ENCODE peak calls at places on chromosomes 2 and 18, in four cellular contexts. G is choroid plexus epithelial cell, E is right lobe of liver, N is ovary. J is an unnamed sample.

GRCh38 chr18:49582579-49582978 is 20.7 kb downstream of the LIPG start:
- DNase-seq in E (no peak), G (no peak), N (no peak), J (no peak)

GRCh38 chr2:128789221-128789620 is 470.6 kb upstream of the HS6ST1 start:
- DNase-seq in G (no peak), E (no peak), N (no peak), J (peak)

GRCh38 chr2:122737429-122738077 is 982.1 kb downstream of the TSN start:
- DNase-seq in N (no peak), G (peak), E (no peak), J (no peak)

GRCh38 chr18:35777042-35777441 is 195.4 kb upstream of the RMP24 start:
- DNase-seq in N (no peak), G (no peak), E (no peak), J (no peak)

GRCh38 chr2:239307921-239308620 is 92.7 kb downstream of the HDAC4 start:
- DNase-seq in G (no peak), E (peak), N (peak), J (no peak)

GRCh38 chr2:37436324-37436723 is 91.9 kb downstream of the QPCT start:
- DNase-seq in N (no peak), E (no peak), G (peak), J (no peak)

GRCh38 chr18:48762022-48762421 is 188.7 kb downstream of the SMAD7 start:
- DNase-seq in G (no peak), N (no peak), E (no peak), J (no peak)

GRCh38 chr2:155830817-155831579 is 501.5 kb downstream of the NR4A2 start:
- DNase-seq in G (no peak), E (no peak), N (no peak), J (no peak)

GRCh38 chr2:48419884-48420511 is 110.0 kb upstream of the STON1 start:
- DNase-seq in G (no peak), N (peak), E (peak), J (no peak)

GRCh38 chr18:23406271-23406787 is 46.8 kb upstream of the RIOK3 start:
- DNase-seq in N (no peak), E (no peak), G (peak), J (no peak)

GRCh38 chr2:168210898-168211570 is 36.4 kb downstream of the STK39 start:
- DNase-seq in G (peak), N (no peak), E (no peak), J (no peak)

GRCh38 chr18:3466051-3466450 is 16.1 kb downstream of the TGIF1 start:
- DNase-seq in N (no peak), G (peak), E (no peak), J (no peak)

GRCh38 chr2:100256416-100256815 is 65.9 kb downstream of the LONRF2 start:
- DNase-seq in G (no peak), E (no peak), N (no peak), J (no peak)

GRCh38 chr2:203352604-203353255 is 24.5 kb downstream of the ABI2 start:
- DNase-seq in G (no peak), N (no peak), E (no peak), J (no peak)

GRCh38 chr2:45301307-45302010 is 292.2 kb upstream of the SIX2 start:
- DNase-seq in G (no peak), N (no peak), E (no peak), J (no peak)

GRCh38 chr2:222427606-222428320 is 3.4 kb downstream of the SGPP2 start:
- DNase-seq in E (no peak), G (no peak), N (no peak), J (peak)

GRCh38 chr2:239671916-239672849 is 271.4 kb upstream of the HDAC4 start:
- DNase-seq in N (no peak), E (no peak), G (no peak), J (no peak)

GRCh38 chr18:60624207-60624606 is 251.6 kb upstream of the MC4R start:
- DNase-seq in N (no peak), G (no peak), E (no peak), J (no peak)

GRCh38 chr2:109237792-109238191 is 108.8 kb downstream of the SH3RF3 start:
- DNase-seq in E (no peak), G (no peak), N (no peak), J (no peak)

GRCh38 chr2:216803803-216804202 is 56.1 kb downstream of the TNP1 start:
- DNase-seq in E (peak), G (no peak), N (no peak), J (no peak)

GRCh38 chr2:204470178-204470620 is 75.1 kb upstream of the PARD3B start:
- DNase-seq in G (peak), N (no peak), E (no peak), J (no peak)

GRCh38 chr2:195898505-195898904 is 170.1 kb downstream of the DNAH7 start:
- DNase-seq in G (peak), E (peak), N (peak), J (peak)

GRCh38 chr2:113175736-113176695 is 2.2 kb downstream of the PSD4 start:
- DNase-seq in G (no peak), E (no peak), N (no peak), J (no peak)

GRCh38 chr2:61452392-61452791 is 18.5 kb downstream of the USP34 start:
- DNase-seq in N (no peak), E (no peak), G (no peak), J (no peak)

GRCh38 chr2:136008205-136008865 is 22.9 kb upstream of the DARS1 start:
- DNase-seq in G (no peak), E (peak), N (no peak), J (peak)

GRCh38 chr18:63741769-63742168 is 33.4 kb upstream of the SERPINB7 start:
- DNase-seq in E (no peak), N (no peak), G (peak), J (no peak)

GRCh38 chr2:136310797-136311558 is 193.0 kb upstream of the CXCR4 start:
- DNase-seq in E (no peak), G (no peak), N (no peak), J (no peak)

GRCh38 chr18:79484661-79485621 is 89.2 kb downstream of the NFATC1 start:
- DNase-seq in G (peak), N (peak), E (no peak), J (no peak)

GRCh38 chr2:52034706-52035105 is 1002.8 kb upstream of the NRXN1 start:
- DNase-seq in G (peak), E (no peak), N (no peak), J (no peak)

GRCh38 chr18:74590606-74591005 is 7.1 kb upstream of the ZNF407 start:
- DNase-seq in G (no peak), E (no peak), N (no peak), J (no peak)

GRCh38 chr2:178227187-178227586 is 32.9 kb downstream of the OSBPL6 start:
- DNase-seq in E (no peak), G (peak), N (no peak), J (no peak)

GRCh38 chr2:236813806-236814205 is 244.2 kb downstream of the ACKR3 start:
- DNase-seq in G (no peak), N (no peak), E (no peak), J (no peak)

GRCh38 chr2:42314892-42315468 is 46.0 kb downstream of the COX7A2L start:
- DNase-seq in E (no peak), N (no peak), G (peak), J (no peak)

GRCh38 chr2:236538242-236538641 is 31.4 kb upstream of the ACKR3 start:
- DNase-seq in E (no peak), N (no peak), G (no peak), J (no peak)

GRCh38 chr18:37335337-37335736 is 230.3 kb downstream of the CELF4 start:
- DNase-seq in E (no peak), G (peak), N (no peak), J (no peak)

GRCh38 chr2:63870679-63871078 is 29.0 kb downstream of the UGP2 start:
- DNase-seq in E (no peak), G (no peak), N (no peak), J (no peak)

GRCh38 chr2:19857806-19858205 is 44.0 kb downstream of the TTC32 start:
- DNase-seq in E (no peak), N (no peak), G (no peak), J (no peak)

GRCh38 chr2:239857591-239857990 is 167.6 kb downstream of the NDUFA10 start:
- DNase-seq in E (no peak), N (no peak), G (no peak), J (no peak)

GRCh38 chr2:150610670-150611279 is 123.3 kb upstream of the RND3 start:
- DNase-seq in E (no peak), N (no peak), G (peak), J (peak)

GRCh38 chr18:12278153-12278764 is 24.1 kb downstream of the CIDEA start:
- DNase-seq in N (peak), E (no peak), G (no peak), J (no peak)
- H3K4me3 ChIP-seq in N (peak), E (peak), G (peak), J (peak)

GRCh38 chr2:86367501-86367778 is 30.0 kb upstream of the REEP1 start:
- DNase-seq in N (no peak), G (no peak), E (no peak), J (no peak)
- TF ChIP-seq CTCF in N (no peak), G (no peak), E (no peak), J (no peak)

DNA sequence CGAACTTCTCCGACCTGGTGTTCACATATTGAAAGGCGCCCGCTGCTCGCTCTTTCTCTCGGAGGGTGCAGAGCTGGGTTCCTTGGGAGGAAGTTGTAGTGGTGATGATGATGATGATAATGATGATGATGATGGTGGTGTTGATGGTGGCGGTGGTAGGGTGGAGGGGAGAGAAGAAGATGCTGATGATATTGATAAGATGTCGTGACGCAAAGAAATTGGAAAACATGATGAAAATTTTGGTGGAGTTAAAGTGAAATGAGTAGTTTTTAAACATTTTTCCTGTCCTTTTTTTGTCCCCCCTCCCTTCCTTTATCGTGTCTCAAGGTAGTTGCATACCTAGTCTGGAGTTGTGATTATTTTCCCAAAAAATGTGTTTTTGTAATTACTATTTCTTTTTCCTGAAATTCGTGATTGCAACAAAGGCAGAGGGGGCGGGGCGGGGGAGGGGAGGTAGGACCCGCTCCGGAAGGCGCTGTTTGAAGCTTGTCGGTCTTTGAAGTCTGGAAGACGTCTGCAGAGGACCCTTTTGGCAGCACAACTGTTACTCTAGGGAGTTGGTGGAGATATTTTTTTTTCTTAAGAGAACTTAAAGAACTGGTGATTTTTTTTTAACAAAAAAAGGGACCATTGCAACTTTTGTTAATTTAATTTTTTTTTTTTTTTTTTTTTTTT is 2.0 kb downstream of the SOX11 start:
- DNase-seq in E (no peak), N (no peak), G (no peak), J (no peak)
- H3K4me3 ChIP-seq in E (no peak), N (no peak), G (peak), J (peak)

DNA sequence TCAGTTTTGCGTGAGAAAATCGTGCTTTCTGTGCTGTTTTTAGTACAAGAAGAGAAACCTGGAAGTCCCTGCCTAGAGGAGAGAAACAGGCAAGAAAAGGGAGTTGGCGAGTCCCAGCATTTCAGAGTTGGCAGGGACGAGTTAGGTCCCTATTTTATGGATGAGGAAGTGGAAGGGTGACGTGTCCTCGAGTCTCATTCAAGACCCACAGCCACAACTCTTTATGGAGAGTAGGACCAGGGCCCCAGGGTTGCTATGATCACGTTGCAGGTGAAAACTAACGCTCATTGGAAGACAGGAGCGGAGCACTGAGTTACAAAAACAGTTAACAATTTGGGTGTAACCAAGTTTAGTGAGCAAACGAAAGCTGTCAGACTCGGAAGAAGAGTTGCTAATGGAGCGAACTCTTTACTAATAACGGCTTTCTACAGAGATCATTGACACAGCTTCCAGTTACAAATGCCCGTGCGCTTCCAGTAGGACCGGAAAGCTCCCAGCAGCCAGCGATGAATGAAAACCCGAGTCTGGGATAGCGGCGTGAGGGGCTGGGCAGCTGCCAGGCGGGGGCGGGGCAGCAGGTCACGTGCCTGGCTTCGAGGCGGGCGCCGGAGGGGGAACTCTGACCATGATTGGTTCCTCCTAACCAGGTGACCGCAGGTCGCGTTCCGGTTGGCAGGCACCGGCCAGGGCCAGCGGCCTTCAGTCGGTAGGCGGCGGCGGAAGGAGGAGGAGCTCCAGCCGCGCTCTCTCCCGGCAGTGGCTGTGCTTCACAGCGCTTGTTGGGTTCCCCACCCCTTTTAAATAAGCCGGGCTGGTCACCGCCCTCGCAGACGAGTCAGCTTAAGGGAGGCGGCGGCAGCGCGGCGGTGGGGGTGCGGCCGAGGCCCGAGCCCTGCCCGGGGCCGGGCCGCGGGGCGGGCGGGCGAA is at the start of gene CCNYL1:
- DNase-seq in G (peak), E (peak), N (peak), J (peak)
- TF ChIP-seq CTCF in G (peak), E (peak), N (peak), J (no peak)

GRCh38 chr18:5890606-5891360 is 4.5 kb downstream of the TMEM200C start:
- DNase-seq in E (peak), G (no peak), N (peak), J (peak)
- H3K4me3 ChIP-seq in E (peak), G (peak), N (peak), J (peak)

GRCh38 chr2:101770672-101771071 is 73.2 kb downstream of the MAP4K4 start:
- DNase-seq in N (no peak), E (no peak), G (peak), J (no peak)
- TF ChIP-seq CTCF in N (no peak), E (peak), G (peak), J (no peak)

GRCh38 chr2:7692657-7693161 is 775.5 kb downstream of the RNF144A start:
- DNase-seq in G (peak), N (no peak), E (no peak), J (no peak)

GRCh38 chr2:7691961-7692656 is 774.9 kb downstream of the RNF144A start:
- DNase-seq in N (no peak), E (no peak), G (no peak), J (no peak)

GRCh38 chr2:7694066-7695000 is 777.1 kb downstream of the RNF144A start:
- DNase-seq in E (no peak), G (no peak), N (no peak), J (no peak)

GRCh38 chr2:7697052-7697451 is 779.8 kb downstream of the RNF144A start:
- DNase-seq in E (no peak), G (no peak), N (no peak), J (no peak)

DNA sequence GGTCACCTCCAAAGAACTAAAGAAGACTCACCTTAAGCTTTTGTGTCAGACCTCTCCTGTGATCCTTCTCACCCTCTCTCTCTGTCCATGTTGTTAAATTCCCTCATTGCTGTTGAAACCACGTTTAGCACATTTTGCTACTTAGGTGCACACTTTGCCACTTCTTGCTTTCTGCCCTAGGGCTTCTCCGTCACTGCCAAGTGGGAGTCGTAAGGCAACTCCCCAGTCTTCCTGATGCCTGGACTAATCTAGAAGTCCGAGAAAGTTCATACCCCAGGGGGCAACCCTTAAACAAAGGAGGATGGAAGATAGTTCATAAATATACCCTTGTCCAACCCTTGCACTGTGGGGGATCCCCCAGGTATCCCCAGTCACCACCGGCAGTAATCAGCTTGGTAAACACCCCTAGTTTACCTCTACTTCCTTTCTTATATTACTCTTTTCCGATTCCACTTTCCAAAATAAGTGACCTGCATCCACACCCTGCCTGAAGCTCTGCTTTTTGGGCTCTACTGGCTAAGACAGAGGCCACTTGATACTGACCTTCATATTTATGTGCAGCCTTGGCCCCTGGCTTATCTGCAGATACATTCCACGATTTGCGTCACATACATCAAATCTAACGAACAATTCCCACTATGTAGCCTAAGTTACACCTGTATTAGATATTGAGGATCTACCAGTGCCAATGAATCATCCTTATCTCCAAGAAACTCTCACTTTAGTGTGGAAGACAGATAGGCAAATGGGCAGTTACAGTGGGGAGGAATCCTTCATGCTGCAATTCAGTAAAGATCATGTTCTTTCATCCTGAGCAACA is 776.2 kb downstream of the RNF144A start:
- DNase-seq in N (no peak), G (no peak), E (no peak), J (no peak)
- H3K4me3 ChIP-seq in N (no peak), G (no peak), E (no peak), J (no peak)

GRCh38 chr2:143081616-143082015 is 47.6 kb upstream of the ARHGAP15 start:
- DNase-seq in G (no peak), N (no peak), E (no peak), J (no peak)

GRCh38 chr2:143075711-143076110 is 53.5 kb upstream of the ARHGAP15 start:
- DNase-seq in G (no peak), N (no peak), E (no peak), J (no peak)

GRCh38 chr2:143083636-143084035 is 45.6 kb upstream of the ARHGAP15 start:
- DNase-seq in N (no peak), G (peak), E (no peak), J (no peak)

GRCh38 chr2:143078106-143078505 is 51.1 kb upstream of the ARHGAP15 start:
- DNase-seq in N (no peak), G (no peak), E (no peak), J (no peak)
- TF ChIP-seq CTCF in N (no peak), G (no peak), E (no peak), J (no peak)

DNA sequence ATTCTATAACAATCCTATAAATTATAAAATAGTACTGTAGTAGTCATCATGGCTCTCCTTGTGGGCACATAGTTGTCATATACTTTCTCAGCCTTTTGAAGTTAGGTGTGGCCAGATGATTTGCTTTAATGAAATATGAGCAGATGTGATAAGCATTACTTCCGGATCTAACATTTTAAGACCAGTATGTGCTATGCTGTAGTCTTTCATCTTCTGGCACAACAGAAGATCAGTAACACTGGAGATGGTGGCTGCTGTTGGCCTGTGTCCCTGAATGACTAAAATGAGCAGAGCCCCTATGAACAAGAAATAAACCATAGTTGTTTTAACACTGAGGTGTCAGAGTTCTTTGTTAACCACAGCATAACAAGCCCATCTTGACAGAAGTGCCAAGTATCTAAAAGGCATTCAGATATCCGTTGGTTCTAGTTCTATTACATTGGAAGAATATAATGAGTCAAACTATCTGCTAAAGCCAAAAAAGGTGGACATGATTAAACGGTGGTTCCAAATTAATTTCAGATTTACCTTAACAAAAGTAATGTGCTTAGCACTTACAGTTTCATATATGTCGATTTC is 6.3 kb downstream of the MEX3C start:
- DNase-seq in G (no peak), N (no peak), E (no peak), J (no peak)
- H3K4me3 ChIP-seq in G (no peak), N (no peak), E (no peak), J (no peak)

GRCh38 chr2:40554665-40555294 is 102.9 kb upstream of the SLC8A1 start:
- DNase-seq in G (peak), N (peak), E (peak), J (peak)
- TF ChIP-seq CTCF in G (peak), N (no peak), E (peak), J (peak)

J was measured in stomach.